ENCODE peak calls at places on chromosomes 16 and 17, in nine cellular contexts. A is sigmoid colon, L is psoas muscle, Y is MM.1S, Q is H1, M is Panc1, D is Peyer's patch, T is IMR-90, R is ovary. I is an unnamed sample. For H3K36me3, the result is how much of the 10 kb centered on the place peaks cover.

GRCh38 chr17:82108038-82108998 is 10.3 kb upstream of the FASN start:
- DNase-seq in D (no peak), Y (no peak), A (peak), R (no peak), T (peak), Q (no peak), M (no peak), L (peak), I (no peak)

GRCh38 chr16:81523387-81524115 is 78.9 kb downstream of the CMIP start:
- DNase-seq in M (peak), D (no peak), A (no peak), Y (no peak), T (peak), Q (no peak), R (peak), L (peak), I (no peak)

GRCh38 chr16:52488837-52489289 is 58.1 kb downstream of the TOX3 start:
- DNase-seq in Q (no peak), Y (no peak), D (no peak), M (no peak), R (no peak), T (no peak), A (no peak), L (no peak), I (no peak)

GRCh38 chr16:21302454-21302853 is 24.4 kb upstream of the CRYM start:
- DNase-seq in A (no peak), R (no peak), Y (no peak), M (peak), T (peak), D (no peak), Q (no peak), L (no peak), I (no peak)

GRCh38 chr17:17515921-17516295 is 19.7 kb upstream of the RASD1 start:
- DNase-seq in Y (no peak), D (no peak), M (no peak), R (no peak), Q (no peak), A (no peak), L (peak), T (peak), I (no peak)

GRCh38 chr16:64898159-64898558 is 223.7 kb downstream of the CDH11 start:
- DNase-seq in L (no peak), Q (no peak), Y (no peak), A (no peak), T (no peak), R (no peak), M (no peak), D (no peak), I (no peak)

GRCh38 chr17:40307001-40307690 is 1.8 kb upstream of the RARA start:
- DNase-seq in M (no peak), Q (no peak), L (no peak), A (peak), D (no peak), T (no peak), R (peak), Y (no peak), I (peak)

GRCh38 chr16:50260206-50261159 is 5.9 kb upstream of the ADCY7 start:
- DNase-seq in Q (no peak), M (no peak), L (no peak), T (no peak), A (peak), D (peak), Y (no peak), R (peak), I (no peak)

GRCh38 chr17:3804503-3804931 is 3.5 kb upstream of the ITGAE start:
- DNase-seq in T (peak), D (no peak), A (no peak), Q (no peak), M (no peak), L (no peak), R (no peak), Y (no peak), I (no peak)

GRCh38 chr17:58318627-58319180 is 9.9 kb downstream of the TSPOAP1 start:
- DNase-seq in L (no peak), D (no peak), M (no peak), A (peak), R (no peak), T (no peak), Q (no peak), Y (no peak), I (no peak)

GRCh38 chr16:85983606-85984005 is 84.6 kb downstream of the IRF8 start:
- DNase-seq in R (no peak), M (no peak), T (no peak), Y (no peak), A (peak), D (no peak), L (no peak), Q (no peak), I (no peak)

GRCh38 chr16:53678155-53678554 is 25.5 kb downstream of the RPGRIP1L start:
- DNase-seq in A (no peak), M (no peak), R (no peak), Y (no peak), L (no peak), Q (no peak), T (no peak), D (no peak), I (no peak)

GRCh38 chr17:76797441-76797840 is 59.5 kb downstream of the MFSD11 start:
- DNase-seq in M (no peak), A (no peak), T (no peak), R (no peak), L (no peak), Y (no peak), Q (no peak), D (no peak), I (no peak)

GRCh38 chr17:5249615-5250014 is 15.0 kb upstream of the SCIMP start:
- DNase-seq in A (peak), L (no peak), R (no peak), Q (peak), Y (peak), D (peak), T (peak), M (peak), I (peak)

GRCh38 chr16:35480361-35480760 is 2020.9 kb downstream of the TP53TG3F start:
- DNase-seq in R (no peak), L (no peak), Y (no peak), Q (no peak), M (no peak), A (no peak), T (no peak), D (no peak), I (no peak)

GRCh38 chr17:27569257-27569722 is 61.7 kb upstream of the LGALS9 start:
- DNase-seq in T (peak), A (no peak), Y (no peak), M (no peak), R (no peak), Q (peak), D (peak), L (peak), I (peak)

GRCh38 chr16:986925-987581 is 5.5 kb downstream of the SOX8 start:
- DNase-seq in T (no peak), R (no peak), A (no peak), L (no peak), Y (no peak), M (no peak), Q (no peak), D (no peak), I (peak)

GRCh38 chr17:38893113-38893512 is 23.3 kb downstream of the LASP1 start:
- DNase-seq in T (no peak), Q (no peak), R (no peak), M (no peak), L (no peak), A (no peak), D (no peak), Y (no peak), I (no peak)
- H3K36me3 ChIP-seq in T (half or more), Q (under half), R (under half), M (under half), L (under half), A (under half), D (half or more), Y (under half), I (under half)

GRCh38 chr17:31061678-31062077 is 33.1 kb upstream of the NF1 start:
- DNase-seq in L (no peak), Y (peak), M (no peak), A (no peak), D (no peak), T (no peak), Q (no peak), R (no peak), I (peak)
- TF ChIP-seq CTCF in L (no peak), Y (peak), M (no peak), A (no peak), D (no peak), T (no peak), Q (peak), R (no peak), I (no peak)

GRCh38 chr17:36500745-36501225 is 14.3 kb downstream of the ZNHIT3 start:
- DNase-seq in M (no peak), Y (no peak), R (no peak), T (no peak), L (no peak), D (no peak), Q (no peak), A (peak), I (no peak)

GRCh38 chr17:36501351-36501750 is 14.9 kb downstream of the ZNHIT3 start:
- DNase-seq in Q (no peak), A (peak), T (no peak), R (no peak), M (no peak), L (no peak), D (no peak), Y (no peak), I (no peak)

GRCh38 chr17:36503456-36504155 is 17.1 kb downstream of the ZNHIT3 start:
- DNase-seq in M (no peak), L (no peak), Q (no peak), D (no peak), Y (no peak), R (no peak), A (no peak), T (no peak), I (no peak)

GRCh38 chr17:36504156-36504545 is 17.7 kb downstream of the ZNHIT3 start:
- DNase-seq in R (no peak), A (no peak), D (no peak), Q (no peak), M (no peak), L (no peak), T (no peak), Y (no peak), I (no peak)

GRCh38 chr17:36501963-36502362 is 15.5 kb downstream of the ZNHIT3 start:
- DNase-seq in A (peak), Y (no peak), R (no peak), D (no peak), T (no peak), M (no peak), L (no peak), Q (no peak), I (no peak)
- H3K36me3 ChIP-seq in A (under half), Y (under half), R (under half), D (half or more), T (half or more), M (under half), L (half or more), Q (half or more), I (under half)

DNA sequence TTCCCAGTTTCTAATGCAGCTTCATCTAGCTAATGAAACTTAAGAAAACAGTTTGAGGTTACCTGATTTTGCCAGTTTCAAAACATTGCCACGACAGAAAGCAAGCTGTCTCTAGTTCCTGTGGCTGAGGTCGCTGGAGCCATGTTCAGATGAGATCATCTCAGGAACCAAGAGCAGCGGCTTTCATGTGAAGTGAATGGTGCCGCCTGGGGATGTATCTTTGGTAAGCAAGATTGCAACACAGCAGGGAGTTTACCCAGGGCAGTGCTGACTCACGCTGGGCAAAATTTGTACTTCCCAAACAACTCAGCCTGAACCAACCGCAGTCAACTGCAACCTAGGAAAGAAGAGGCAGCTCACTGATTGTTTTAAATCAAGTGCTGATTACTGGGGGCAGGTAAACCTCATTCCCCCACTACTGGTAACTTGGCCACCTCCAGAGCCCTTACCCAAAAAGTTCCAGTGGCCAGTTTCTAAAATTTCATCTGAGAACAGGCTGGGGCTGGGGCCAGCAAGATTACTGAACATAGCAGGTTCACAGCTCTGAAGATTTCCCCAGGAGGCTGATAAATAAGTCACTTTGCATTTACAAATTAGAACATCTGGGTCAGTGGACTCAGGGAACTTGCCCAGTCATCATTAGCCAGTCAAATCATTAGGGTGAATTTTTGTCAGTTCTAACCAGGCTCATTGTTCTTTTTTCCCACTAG is at the start of gene RFFL:
- DNase-seq in T (peak), Q (peak), M (peak), L (peak), Y (peak), R (peak), D (peak), A (peak), I (peak)
- TF ChIP-seq CTCF in T (peak), Q (no peak), M (no peak), L (no peak), Y (peak), R (no peak), D (peak), A (no peak), I (peak)

DNA sequence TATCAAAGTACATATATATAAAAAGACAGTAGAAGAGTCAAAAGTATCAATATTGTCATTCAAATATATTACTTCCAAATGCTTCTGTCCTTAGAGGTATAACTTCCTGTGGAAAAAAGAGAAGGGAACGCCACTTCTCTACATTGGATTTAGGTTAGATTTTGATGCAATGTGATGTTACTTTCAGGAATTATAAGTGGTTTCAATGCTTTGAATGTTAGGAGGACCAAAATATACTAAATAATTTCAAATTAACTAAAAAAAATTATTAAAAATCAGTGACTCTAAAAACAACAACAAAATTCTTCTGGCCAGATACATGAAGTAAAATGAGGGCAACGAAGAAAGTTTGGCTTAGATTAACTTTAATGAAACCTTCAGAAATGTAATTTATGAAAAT is 88.0 kb downstream of the BRIP1 start:
- DNase-seq in T (no peak), Y (no peak), L (no peak), Q (no peak), A (no peak), R (no peak), M (no peak), D (no peak), I (no peak)
- H3K36me3 ChIP-seq in T (under half), Y (under half), L (under half), Q (under half), A (under half), R (under half), M (under half), D (under half), I (under half)